ENCODE peak calls at places on chromosomes 16 and 17, in six cellular contexts. X, F, J, T, G and O are unnamed samples.

GRCh38 chr17:47884905-47885735 is 10.9 kb upstream of the SP2 start:
- DNase-seq in X (peak), F (no peak), J (no peak), T (no peak), G (no peak), O (no peak)

GRCh38 chr16:27098366-27099050 is 31.8 kb downstream of the C16orf82 start:
- DNase-seq in X (no peak), F (no peak), J (no peak), T (no peak), G (no peak), O (no peak)

GRCh38 chr16:87425941-87426340 is 33.8 kb downstream of the MAP1LC3B start:
- DNase-seq in X (no peak), F (no peak), J (no peak), T (no peak), G (no peak), O (no peak)

GRCh38 chr17:40936976-40937375 is 470 bp downstream of the KRT23 start:
- DNase-seq in X (no peak), F (no peak), J (no peak), T (no peak), G (no peak), O (no peak)

GRCh38 chr17:13643196-13643595 is 41.5 kb upstream of the HS3ST3A1 start:
- DNase-seq in X (no peak), F (no peak), J (no peak), T (no peak), G (no peak), O (no peak)

GRCh38 chr17:8857919-8858318 is 9.6 kb downstream of the PIK3R6 start:
- DNase-seq in X (peak), F (no peak), J (no peak), T (no peak), G (no peak), O (peak)

GRCh38 chr16:19116711-19117449 is 3.1 kb downstream of the ITPRIPL2 start:
- DNase-seq in X (no peak), F (no peak), J (no peak), T (no peak), G (no peak), O (no peak)

GRCh38 chr17:79622776-79623175 is 11.9 kb upstream of the RBFOX3 start:
- DNase-seq in X (no peak), F (peak), J (no peak), T (no peak), G (no peak), O (no peak)

GRCh38 chr16:69350536-69351133 is 951 bp downstream of the TMED6 start:
- DNase-seq in X (no peak), F (no peak), J (no peak), T (no peak), G (no peak), O (no peak)

GRCh38 chr16:84502075-84502474 is 2.4 kb downstream of the MEAK7 start:
- DNase-seq in X (no peak), F (no peak), J (no peak), T (no peak), G (no peak), O (no peak)

GRCh38 chr17:64200080-64201042 is 62.7 kb downstream of the TEX2 start:
- DNase-seq in X (peak), F (no peak), J (no peak), T (peak), G (no peak), O (no peak)

GRCh38 chr17:38333635-38334295 is 10.0 kb downstream of the GPR179 start:
- DNase-seq in X (peak), F (no peak), J (no peak), T (no peak), G (peak), O (peak)

GRCh38 chr17:70945386-70945785 is 776.1 kb downstream of the KCNJ2 start:
- DNase-seq in X (peak), F (no peak), J (no peak), T (no peak), G (no peak), O (no peak)

GRCh38 chr17:35536664-35537160 is 766 bp downstream of the SLFN12L start:
- DNase-seq in X (no peak), F (no peak), J (no peak), T (no peak), G (no peak), O (no peak)

GRCh38 chr16:74565378-74565777 is 41.5 kb downstream of the GLG1 start:
- DNase-seq in X (no peak), F (no peak), J (no peak), T (no peak), G (no peak), O (peak)

GRCh38 chr16:287981-288920 is 5.3 kb downstream of the PDIA2 start:
- DNase-seq in X (no peak), F (no peak), J (no peak), T (no peak), G (no peak), O (no peak)

GRCh38 chr16:27781195-27781524 is 231.2 kb downstream of the KATNIP start:
- DNase-seq in X (no peak), F (peak), J (no peak), T (no peak), G (no peak), O (no peak)

GRCh38 chr17:50596191-50597037 is 35.9 kb downstream of the CACNA1G start:
- DNase-seq in X (peak), F (no peak), J (no peak), T (no peak), G (no peak), O (no peak)

GRCh38 chr16:53089434-53090270 is 34.9 kb downstream of the CHD9 start:
- DNase-seq in X (peak), F (no peak), J (no peak), T (peak), G (no peak), O (peak)

GRCh38 chr16:54484700-54485099 is 198.1 kb upstream of the IRX3 start:
- DNase-seq in X (no peak), F (no peak), J (no peak), T (no peak), G (no peak), O (no peak)

GRCh38 chr17:65055708-65056638 is 567 bp downstream of the GNA13 start:
- DNase-seq in X (peak), F (peak), J (peak), T (peak), G (peak), O (peak)

GRCh38 chr17:43832168-43832975 is 574 bp downstream of the MPP3 start:
- DNase-seq in X (peak), F (peak), J (no peak), T (no peak), G (no peak), O (peak)

GRCh38 chr17:49846938-49847712 is 744 bp downstream of the TAC4 start:
- DNase-seq in X (no peak), F (no peak), J (no peak), T (no peak), G (no peak), O (no peak)

GRCh38 chr17:17897442-17897841 is 60.7 kb upstream of the SREBF1 start:
- DNase-seq in X (no peak), F (no peak), J (no peak), T (no peak), G (no peak), O (no peak)

GRCh38 chr17:30263552-30264333 is 28.0 kb downstream of the BLMH start:
- DNase-seq in X (peak), F (no peak), J (no peak), T (no peak), G (no peak), O (no peak)

GRCh38 chr17:79850571-79851460 is 11.6 kb upstream of the CBX4 start:
- DNase-seq in X (no peak), F (no peak), J (no peak), T (no peak), G (no peak), O (no peak)

GRCh38 chr17:17528101-17528500 is 31.9 kb upstream of the RASD1 start:
- DNase-seq in X (no peak), F (no peak), J (no peak), T (no peak), G (no peak), O (no peak)

GRCh38 chr17:17109231-17109630 is 67.0 kb downstream of the MPRIP start:
- DNase-seq in X (peak), F (no peak), J (no peak), T (no peak), G (no peak), O (no peak)

GRCh38 chr17:55168970-55169687 is 95.6 kb upstream of the HLF start:
- DNase-seq in X (peak), F (no peak), J (no peak), T (no peak), G (no peak), O (peak)

GRCh38 chr16:67228905-67229304 is 2.0 kb downstream of the TMEM208 start:
- DNase-seq in X (no peak), F (no peak), J (no peak), T (no peak), G (no peak), O (no peak)

GRCh38 chr17:80414508-80414802 is 512 bp upstream of the ENDOV start:
- DNase-seq in X (peak), F (no peak), J (no peak), T (no peak), G (no peak), O (no peak)

GRCh38 chr17:31371511-31372097 is 19.9 kb upstream of the RAB11FIP4 start:
- DNase-seq in X (no peak), F (no peak), J (no peak), T (peak), G (no peak), O (peak)

GRCh38 chr16:66020061-66020460 is 346.4 kb upstream of the CDH5 start:
- DNase-seq in X (no peak), F (no peak), J (no peak), T (no peak), G (no peak), O (no peak)